ENCODE peak calls at places on chromosomes 3 and 15, in five cellular contexts. J is HL-60, F is stomach, K is GM23338, C is GM12892. Q is an unnamed sample.

GRCh38 chr3:66076861-66077495 is 38.3 kb upstream of the MAGI1 start:
- DNase-seq in J (no peak), F (no peak), K (no peak), C (no peak), Q (no peak)

GRCh38 chr3:126983276-126983652 is 349 bp downstream of the PLXNA1 start:
- DNase-seq in J (no peak), F (no peak), K (no peak), C (peak; percentile 56), Q (no peak)

GRCh38 chr3:99875925-99876781 is 58.5 kb downstream of the CMSS1 start:
- DNase-seq in J (peak; percentile 75), F (peak; percentile 84), K (peak; percentile 95), C (peak; percentile 53), Q (peak; percentile 63)

GRCh38 chr15:71374607-71375352 is 259.5 kb downstream of the THSD4 start:
- DNase-seq in J (no peak), F (no peak), K (no peak), C (no peak), Q (no peak)

GRCh38 chr15:98562361-98562791 is 86.0 kb upstream of the IGF1R start:
- DNase-seq in J (no peak), F (no peak), K (no peak), C (no peak), Q (peak; percentile 70)

GRCh38 chr15:67547836-67548531 is 5.5 kb downstream of the MAP2K5 start:
- DNase-seq in J (no peak), F (no peak), K (no peak), C (no peak), Q (no peak)

GRCh38 chr3:79406175-79406574 is 361.6 kb downstream of the ROBO1 start:
- DNase-seq in J (no peak), F (no peak), K (peak; percentile 53), C (no peak), Q (no peak)

GRCh38 chr3:43296565-43296964 is 10.2 kb downstream of the SNRK start:
- DNase-seq in J (peak; percentile 90), F (no peak), K (no peak), C (no peak), Q (no peak)

GRCh38 chr15:65413760-65414144 is 9.0 kb downstream of the IGDCC4 start:
- DNase-seq in J (no peak), F (no peak), K (no peak), C (no peak), Q (no peak)

GRCh38 chr15:62334581-62334980 is 169.5 kb upstream of the C2CD4B start:
- DNase-seq in J (no peak), F (no peak), K (no peak), C (no peak), Q (no peak)

GRCh38 chr3:126022741-126023359 is 53.9 kb downstream of the ROPN1B start:
- DNase-seq in J (no peak), F (no peak), K (peak; percentile 12), C (no peak), Q (no peak)

GRCh38 chr3:129226374-129226773 is 23.0 kb upstream of the COPG1 start:
- DNase-seq in J (peak; percentile 42), F (peak; percentile 65), K (no peak), C (no peak), Q (peak; percentile 92)

GRCh38 chr3:53346514-53346913 is 829 bp downstream of the DCP1A start:
- DNase-seq in J (no peak), F (no peak), K (peak; percentile 27), C (no peak), Q (no peak)

GRCh38 chr3:193240436-193240849 is 579 bp upstream of the PLAAT1 start:
- DNase-seq in J (no peak), F (no peak), K (peak; percentile 32), C (peak; percentile 5), Q (no peak)

GRCh38 chr15:35444557-35445204 is 101.3 kb downstream of the DPH6 start:
- DNase-seq in J (peak; percentile 3), F (no peak), K (peak; percentile 73), C (no peak), Q (no peak)

GRCh38 chr3:187026321-187026678 is 96.0 kb downstream of the ST6GAL1 start:
- DNase-seq in J (no peak), F (no peak), K (no peak), C (no peak), Q (no peak)

GRCh38 chr15:66092053-66092976 is 161.2 kb downstream of the MEGF11 start:
- DNase-seq in J (no peak), F (no peak), K (peak; percentile 18), C (no peak), Q (no peak)

GRCh38 chr3:161101609-161102008 is 3.5 kb downstream of the B3GALNT1 start:
- DNase-seq in J (no peak), F (no peak), K (no peak), C (no peak), Q (no peak)

GRCh38 chr3:116103868-116104530 is 341.3 kb downstream of the LSAMP start:
- DNase-seq in J (no peak), F (no peak), K (no peak), C (no peak), Q (no peak)

GRCh38 chr15:88498991-88499390 is 31.5 kb downstream of the MRPS11 start:
- DNase-seq in J (no peak), F (no peak), K (no peak), C (no peak), Q (no peak)

GRCh38 chr3:102024270-102024904 is 175.1 kb downstream of the NFKBIZ start:
- DNase-seq in J (no peak), F (no peak), K (no peak), C (no peak), Q (no peak)

GRCh38 chr15:34726407-34727100 is 28.2 kb downstream of the GJD2 start:
- DNase-seq in J (no peak), F (no peak), K (peak; percentile 84), C (no peak), Q (no peak)

GRCh38 chr3:187839422-187839821 is 94.2 kb upstream of the BCL6 start:
- DNase-seq in J (no peak), F (no peak), K (no peak), C (no peak), Q (no peak)

GRCh38 chr15:45522931-45523331 is 376 bp upstream of the SLC30A4 start:
- DNase-seq in J (no peak), F (no peak), K (peak; percentile 65), C (no peak), Q (peak; percentile 69)

GRCh38 chr3:181941250-181941649 is 229.5 kb downstream of the SOX2 start:
- DNase-seq in J (no peak), F (no peak), K (no peak), C (no peak), Q (no peak)

DNA sequence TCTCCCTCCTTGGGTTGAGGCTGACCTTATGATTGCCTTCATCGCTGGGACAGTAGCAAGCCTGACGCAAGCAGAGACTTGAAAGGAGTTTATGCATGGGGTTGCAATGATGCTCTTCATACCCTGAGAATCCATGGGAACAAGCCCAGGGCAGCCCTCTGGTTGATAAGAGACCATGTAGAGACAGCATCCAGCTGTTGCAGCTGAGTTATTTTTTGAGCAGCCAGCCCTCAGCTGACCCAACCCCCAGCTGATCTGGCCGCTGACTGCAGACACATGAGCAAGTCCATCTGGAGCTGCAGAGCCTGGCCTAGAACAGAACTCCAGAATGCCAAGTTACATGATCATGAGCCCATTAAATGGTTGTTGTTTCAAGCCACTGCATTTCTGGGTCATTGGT is 60.6 kb upstream of the ARNT2 start:
- DNase-seq in J (no peak), F (peak; percentile 29), K (no peak), C (no peak), Q (no peak)
- TF ChIP-seq POLR2AphosphoS5 in J (no peak), F (peak; percentile 26), K (no peak), C (no peak), Q (no peak)

GRCh38 chr3:11165457-11165856 is 11.2 kb downstream of the HRH1 start:
- DNase-seq in J (no peak), F (no peak), K (no peak), C (no peak), Q (no peak)
- TF ChIP-seq POLR2AphosphoS5 in J (no peak), F (no peak), K (no peak), C (no peak), Q (no peak)

DNA sequence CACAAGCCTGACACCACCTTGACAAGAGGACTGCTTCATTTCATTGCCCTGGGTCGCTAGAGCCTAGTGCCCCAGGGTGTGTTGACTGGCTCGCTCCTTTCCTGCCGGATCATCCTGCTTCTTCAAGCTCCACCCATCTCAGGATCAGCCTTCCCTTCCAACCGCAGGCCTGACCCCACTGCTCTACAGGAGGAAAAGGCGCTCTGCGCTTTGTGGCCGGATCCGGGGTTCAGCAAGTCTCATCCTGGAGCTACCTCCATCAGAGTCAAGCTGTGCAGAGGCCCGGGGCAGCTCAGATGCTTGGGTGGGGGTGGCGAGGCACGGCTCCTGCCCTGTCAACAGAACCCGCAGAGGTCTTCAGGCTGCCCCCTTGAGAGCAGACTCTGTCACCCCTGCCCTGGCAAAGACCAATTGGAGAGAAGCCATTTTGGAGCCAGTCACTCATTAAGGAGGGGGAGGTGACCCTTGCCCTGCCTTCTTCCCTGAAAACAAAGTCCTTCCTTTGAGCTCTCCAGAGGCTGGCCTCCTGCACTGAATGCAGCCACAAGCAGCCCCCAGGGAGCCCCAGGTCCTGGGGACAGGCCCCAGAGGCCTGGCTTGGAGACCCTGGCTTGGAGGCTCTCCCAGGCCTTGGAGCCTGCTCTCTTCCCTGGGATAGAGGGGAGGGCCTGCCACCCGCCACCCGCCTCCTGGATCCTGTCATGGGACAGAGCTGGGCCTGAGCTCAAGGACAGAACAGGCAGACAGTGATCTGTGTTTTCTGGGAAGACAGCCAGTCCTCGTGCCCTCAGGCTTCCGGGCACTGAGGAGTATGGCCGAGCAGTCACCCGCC is 80.3 kb downstream of the CPN2 start:
- DNase-seq in J (no peak), F (peak; percentile 63), K (no peak), C (no peak), Q (peak; percentile 95)
- TF ChIP-seq POLR2AphosphoS5 in J (no peak), F (peak; percentile 58), K (no peak), C (no peak), Q (peak; percentile 93)

GRCh38 chr15:86802244-86802643 is 722.6 kb downstream of the AGBL1 start:
- DNase-seq in J (no peak), F (no peak), K (no peak), C (no peak), Q (no peak)
- TF ChIP-seq POLR2AphosphoS5 in J (no peak), F (no peak), K (no peak), C (no peak), Q (no peak)

DNA sequence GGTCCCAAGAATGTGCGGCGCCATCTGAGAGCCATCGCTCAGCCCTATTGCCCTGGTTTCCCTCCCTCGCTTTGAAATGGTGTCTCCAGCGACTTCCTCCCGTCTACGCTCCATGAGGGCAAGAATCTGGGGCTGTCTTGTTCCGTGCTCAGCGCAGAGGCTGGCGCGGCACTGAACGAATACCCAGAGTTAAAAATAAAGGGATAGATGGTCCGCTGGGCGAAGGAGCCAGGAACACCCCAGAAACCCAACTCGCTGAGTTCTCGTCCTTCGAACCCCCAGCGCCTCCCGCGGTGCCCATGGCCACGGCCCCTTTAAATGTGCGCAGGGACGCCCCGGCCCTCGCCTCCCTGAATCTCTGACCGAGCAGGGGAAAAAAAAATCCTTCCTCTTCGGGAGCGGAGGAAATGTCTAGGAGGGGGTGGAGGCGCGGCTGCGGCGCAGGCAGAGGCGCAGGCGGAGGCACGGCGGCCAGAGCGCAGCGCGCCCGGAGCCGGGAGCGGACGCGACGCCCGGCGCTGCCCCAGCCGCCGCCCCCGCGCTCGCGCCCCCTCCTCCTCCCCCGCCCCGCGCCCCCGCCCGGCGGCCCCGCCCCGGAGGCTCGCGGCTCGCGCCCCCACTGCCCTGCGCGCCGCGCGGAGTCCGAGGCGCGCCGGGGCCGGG is 8.6 kb upstream of the FGD5 start:
- DNase-seq in J (no peak), F (no peak), K (peak; percentile 74), C (no peak), Q (no peak)
- TF ChIP-seq POLR2AphosphoS5 in J (no peak), F (no peak), K (no peak), C (no peak), Q (no peak)

Q was measured in prostate gland.